ENCODE peak calls at places on chromosomes 16 and 17, in nine cellular contexts. F is endothelial cell of umbilical vein, N is A549, T is body of pancreas, O is Peyer's patch, A is lower leg skin, V is stomach, P is esophagus squamous epithelium, K is heart left ventricle. Z is an unnamed sample.

GRCh38 chr16:74480150-74481029 is 59.1 kb upstream of the CLEC18B start:
- DNase-seq in F (no peak), N (peak; percentile 85), T (peak; percentile 23), O (no peak), A (peak; percentile 78), V (peak; percentile 49), P (no peak), K (peak; percentile 13), Z (no peak)

GRCh38 chr17:14123579-14124278 is 54.4 kb downstream of the COX10 start:
- DNase-seq in F (no peak), N (no peak), T (no peak), O (no peak), A (no peak), V (no peak), P (no peak), K (no peak), Z (no peak)

GRCh38 chr17:50221500-50222480 is 20.4 kb upstream of the COL1A1 start:
- DNase-seq in F (no peak), N (no peak), T (no peak), O (no peak), A (no peak), V (no peak), P (no peak), K (no peak), Z (no peak)

GRCh38 chr17:32852811-32853210 is 24.1 kb downstream of the MYO1D start:
- DNase-seq in F (no peak), N (no peak), T (no peak), O (no peak), A (no peak), V (no peak), P (no peak), K (no peak), Z (no peak)

GRCh38 chr16:25006504-25007055 is 8.6 kb downstream of the ARHGAP17 start:
- DNase-seq in F (peak; percentile 66), N (no peak), T (no peak), O (no peak), A (no peak), V (no peak), P (no peak), K (no peak), Z (peak; percentile 72)

GRCh38 chr16:85395913-85396878 is 216.9 kb upstream of the GSE1 start:
- DNase-seq in F (peak; percentile 33), N (no peak), T (peak; percentile 12), O (no peak), A (no peak), V (no peak), P (no peak), K (no peak), Z (peak; percentile 42)

GRCh38 chr17:27810902-27811557 is 10.7 kb upstream of the NOS2 start:
- DNase-seq in F (peak; percentile 10), N (no peak), T (no peak), O (no peak), A (no peak), V (no peak), P (no peak), K (no peak), Z (no peak)

GRCh38 chr17:29949708-29950107 is 8.3 kb downstream of the EFCAB5 start:
- DNase-seq in F (no peak), N (no peak), T (no peak), O (no peak), A (no peak), V (no peak), P (no peak), K (no peak), Z (no peak)

GRCh38 chr17:2749784-2750181 is 331 bp upstream of the CCDC92B start:
- DNase-seq in F (peak; percentile 68), N (peak; percentile 83), T (peak; percentile 72), O (peak; percentile 29), A (peak; percentile 29), V (peak; percentile 78), P (no peak), K (peak; percentile 68), Z (peak; percentile 74)

GRCh38 chr17:2751482-2751881 is 2.0 kb upstream of the CCDC92B start:
- DNase-seq in F (no peak), N (no peak), T (no peak), O (no peak), A (no peak), V (no peak), P (no peak), K (no peak), Z (no peak)

GRCh38 chr17:2745317-2746037 is 4.0 kb downstream of the CCDC92B start:
- DNase-seq in F (no peak), N (no peak), T (no peak), O (no peak), A (no peak), V (no peak), P (no peak), K (no peak), Z (no peak)

GRCh38 chr17:2750721-2751120 is 1.3 kb upstream of the CCDC92B start:
- DNase-seq in F (no peak), N (no peak), T (no peak), O (no peak), A (no peak), V (no peak), P (no peak), K (no peak), Z (no peak)

DNA sequence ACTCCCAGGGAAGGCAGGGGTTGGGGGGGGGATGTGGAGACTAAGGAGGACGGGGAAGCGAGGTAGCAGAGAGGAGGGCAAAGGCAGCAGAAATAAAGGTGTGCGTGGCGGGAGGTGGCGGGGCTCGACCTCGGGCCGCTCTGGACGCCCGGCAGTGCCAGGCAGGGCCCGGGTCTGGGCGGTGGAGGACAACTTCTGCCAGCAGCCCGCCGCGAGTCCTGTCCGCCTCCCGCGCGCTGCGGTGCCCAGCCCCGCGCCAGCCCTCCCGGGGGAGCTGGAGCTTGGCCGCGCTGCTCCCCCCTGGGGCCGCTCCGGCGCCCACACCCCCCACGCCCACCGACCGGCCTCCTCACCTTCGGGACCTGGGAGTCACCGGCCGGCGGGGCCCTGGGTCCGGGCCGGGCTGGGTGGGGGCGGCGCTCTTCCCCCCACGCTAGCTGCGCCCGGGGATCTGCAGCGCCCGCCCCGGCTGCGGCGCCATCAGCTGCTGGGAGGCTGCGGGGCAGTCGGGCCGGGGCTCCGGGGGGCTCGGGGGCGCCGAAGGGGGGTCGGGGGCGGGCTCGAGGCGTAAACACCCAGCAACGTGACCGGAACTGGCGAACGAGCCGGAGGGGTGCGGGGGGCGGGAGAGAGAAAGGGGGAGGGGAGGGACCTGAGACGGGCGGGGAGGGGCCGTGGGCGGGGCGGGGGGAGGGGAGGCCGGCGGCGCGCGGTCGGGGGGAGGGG is at the start of gene CCDC92B:
- DNase-seq in F (no peak), N (no peak), T (no peak), O (no peak), A (no peak), V (no peak), P (no peak), K (no peak), Z (no peak)
- H3K4me3 ChIP-seq in F (no peak within 1 kb of the TSS), N (peak within 1 kb of the TSS; percentile 51), T (peak within 1 kb of the TSS; percentile 5), O (no peak within 1 kb of the TSS), A (no peak within 1 kb of the TSS), V (peak within 1 kb of the TSS; percentile 35), P (no peak within 1 kb of the TSS), K (no peak within 1 kb of the TSS), Z (no peak within 1 kb of the TSS)

GRCh38 chr16:2005646-2006045 is 4.0 kb downstream of the ZNF598 start:
- DNase-seq in F (peak; percentile 45), N (no peak), T (peak; percentile 55), O (no peak), A (no peak), V (no peak), P (no peak), K (no peak), Z (no peak)
- TF ChIP-seq POLR2A in F (no peak), N (no peak), T (no peak), O (no peak), A (no peak), V (no peak), P (no peak), K (no peak), Z (no peak)

DNA sequence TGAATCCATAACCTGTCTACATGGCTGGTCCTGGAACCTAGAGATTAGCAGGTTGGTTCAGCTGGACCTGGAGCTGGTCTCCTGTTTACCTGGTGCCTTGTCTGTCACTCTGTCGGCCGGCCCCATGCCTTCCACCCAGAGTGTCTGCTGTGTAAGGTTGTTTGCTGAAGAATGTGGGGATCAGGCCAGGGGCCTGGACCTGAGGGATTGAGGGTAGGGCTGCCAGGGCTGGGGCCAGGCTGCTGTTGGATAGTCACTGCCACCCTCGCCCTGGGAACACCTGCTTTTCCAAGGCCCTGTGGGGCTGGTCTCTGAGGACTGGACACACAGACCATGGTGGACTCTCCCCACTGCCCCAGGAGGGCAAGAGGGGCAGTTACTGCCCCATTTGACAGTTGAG is 1.4 kb downstream of the NHERF2 start:
- DNase-seq in F (no peak), N (no peak), T (no peak), O (no peak), A (no peak), V (no peak), P (no peak), K (peak; percentile 7), Z (no peak)
- H3K4me3 ChIP-seq in F (peak overlapping the region; percentile 20), N (peak overlapping the region; percentile 82), T (no peak overlapping the region), O (no peak overlapping the region), A (no peak overlapping the region), V (peak overlapping the region; percentile 92), P (peak overlapping the region; percentile 56), K (peak overlapping the region; percentile 78), Z (no peak overlapping the region)

GRCh38 chr17:80274871-80275449 is 14.3 kb downstream of the RNF213 start:
- DNase-seq in F (no peak), N (no peak), T (no peak), O (no peak), A (no peak), V (no peak), P (no peak), K (no peak), Z (no peak)

GRCh38 chr17:80274317-80274716 is 13.7 kb downstream of the RNF213 start:
- DNase-seq in F (no peak), N (no peak), T (no peak), O (no peak), A (no peak), V (no peak), P (no peak), K (no peak), Z (no peak)

GRCh38 chr17:80281516-80281915 is 20.9 kb downstream of the RNF213 start:
- DNase-seq in F (no peak), N (no peak), T (no peak), O (no peak), A (no peak), V (no peak), P (no peak), K (no peak), Z (no peak)

GRCh38 chr17:80279895-80280294 is 19.2 kb downstream of the RNF213 start:
- DNase-seq in F (peak; percentile 56), N (no peak), T (no peak), O (no peak), A (no peak), V (no peak), P (no peak), K (peak; percentile 69), Z (peak; percentile 66)

DNA sequence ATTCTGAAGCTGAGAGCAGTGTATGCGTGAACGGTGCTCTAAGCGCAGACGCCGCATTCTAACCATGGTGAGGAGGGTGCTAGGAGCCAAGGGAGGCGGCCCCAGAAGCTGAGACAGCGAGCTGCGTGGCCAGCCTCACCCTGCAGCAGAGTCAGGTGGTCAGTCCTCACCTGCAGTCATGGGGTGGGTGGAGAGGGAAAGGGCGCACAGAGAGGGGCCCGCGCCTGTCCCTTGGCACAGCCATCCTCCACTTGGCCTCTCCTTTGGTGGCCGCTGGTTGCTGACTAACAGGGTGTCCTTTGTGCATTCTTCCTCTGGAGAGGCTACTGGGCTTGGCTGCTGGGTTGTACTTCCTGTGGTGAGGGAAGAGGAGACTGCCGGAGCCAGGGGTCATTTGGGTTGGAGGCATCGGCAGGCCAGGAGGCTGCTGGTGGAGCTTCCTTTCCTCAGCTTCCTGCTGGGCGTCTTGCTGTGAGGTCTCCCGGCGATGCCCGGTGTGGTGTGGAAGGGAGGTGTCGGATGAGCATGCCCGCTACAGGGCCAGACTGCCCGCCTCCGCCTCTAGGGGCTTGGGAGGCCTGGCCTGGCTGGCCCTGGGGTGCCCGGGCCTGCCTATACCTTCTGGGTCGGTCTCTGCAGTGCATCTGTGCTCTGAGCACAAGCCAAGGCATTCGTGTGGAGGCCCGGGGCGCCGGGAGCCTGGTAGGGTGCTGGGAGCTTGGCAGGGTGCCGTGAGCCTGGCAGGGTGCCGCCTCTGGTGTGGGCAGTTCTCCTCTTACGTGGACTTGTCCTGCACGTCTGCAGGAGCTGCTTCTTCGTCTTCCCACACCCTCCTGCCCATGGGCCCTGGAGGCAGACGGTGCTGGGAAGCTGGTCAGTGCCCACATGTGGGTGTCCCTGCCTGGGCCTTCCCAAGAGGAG is 17.4 kb downstream of the RNF213 start:
- DNase-seq in F (no peak), N (no peak), T (no peak), O (no peak), A (no peak), V (no peak), P (no peak), K (no peak), Z (peak; percentile 46)
- TF ChIP-seq POLR2A in F (no peak), N (no peak), T (no peak), O (no peak), A (no peak), V (no peak), P (no peak), K (no peak), Z (no peak)

Z was measured in adrenal gland.